ENCODE peak calls at places on chromosomes 5 and 9, in five cellular contexts. F is HCT116, J is sigmoid colon, A is ovary, C is body of pancreas. G is an unnamed sample.

GRCh38 chr5:15533124-15533893 is 33.3 kb downstream of the FBXL7 start:
- DNase-seq in F (no peak), J (no peak), C (no peak), A (no peak), G (no peak)

GRCh38 chr9:5801739-5802113 is 31.2 kb downstream of the ERMP1 start:
- DNase-seq in J (no peak), F (no peak), C (no peak), A (no peak), G (no peak)

GRCh38 chr5:78691073-78691960 is 42.7 kb upstream of the LHFPL2 start:
- DNase-seq in C (no peak), F (no peak), J (no peak), A (no peak), G (no peak)

GRCh38 chr5:117454716-117455212 is 880.1 kb upstream of the SEMA6A start:
- DNase-seq in C (peak; percentile 66), J (no peak), A (peak; percentile 53), F (peak; percentile 62), G (peak; percentile 59)

GRCh38 chr5:172795401-172795977 is 24.5 kb upstream of the DUSP1 start:
- DNase-seq in J (peak; percentile 98), C (peak; percentile 74), A (peak; percentile 99), F (no peak), G (peak; percentile 66)

GRCh38 chr5:146185161-146185560 is 2.7 kb upstream of the LARS1 start:
- DNase-seq in C (no peak), F (no peak), J (no peak), A (no peak), G (no peak)

GRCh38 chr5:100641833-100642232 is 106.7 kb downstream of the FAM174A start:
- DNase-seq in F (no peak), A (no peak), J (no peak), C (no peak), G (no peak)

GRCh38 chr9:114894801-114895433 is 35.5 kb downstream of the TNFSF8 start:
- DNase-seq in A (no peak), J (no peak), C (no peak), F (no peak), G (no peak)

GRCh38 chr9:115649991-115650472 is 503.6 kb upstream of the PAPPA start:
- DNase-seq in J (peak; percentile 95), C (peak; percentile 46), F (no peak), A (no peak), G (peak; percentile 77)

GRCh38 chr9:115939065-115939765 is 214.4 kb upstream of the PAPPA start:
- DNase-seq in J (no peak), C (no peak), A (no peak), F (no peak), G (no peak)

GRCh38 chr9:17609312-17610005 is 30.6 kb downstream of the SH3GL2 start:
- DNase-seq in F (no peak), C (no peak), J (no peak), A (no peak), G (no peak)

GRCh38 chr9:82490019-82490499 is 501.5 kb downstream of the SPATA31D1 start:
- DNase-seq in J (no peak), A (no peak), F (no peak), C (no peak), G (no peak)

GRCh38 chr5:132777209-132778069 is at the start of gene SEPTIN8:
- DNase-seq in C (peak; percentile 55), A (peak; percentile 73), F (no peak), J (peak; percentile 82), G (peak; percentile 61)

GRCh38 chr5:145636396-145636795 is 198.7 kb downstream of the PRELID2 start:
- DNase-seq in C (no peak), F (no peak), J (no peak), A (no peak), G (no peak)

GRCh38 chr5:179326176-179326997 is 18.9 kb downstream of the ADAMTS2 start:
- DNase-seq in F (no peak), C (peak; percentile 48), J (peak; percentile 94), A (peak; percentile 92), G (peak; percentile 8)

GRCh38 chr5:171660438-171660837 is 125.2 kb upstream of the SMIM23 start:
- DNase-seq in A (no peak), J (no peak), F (no peak), C (no peak), G (no peak)

GRCh38 chr9:8858250-8859161 is 1058.9 kb upstream of the DMAC1 start:
- DNase-seq in J (no peak), F (no peak), A (peak; percentile 62), C (no peak), G (no peak)

GRCh38 chr5:179192891-179193470 is 132.8 kb downstream of the ZNF354C start:
- DNase-seq in C (no peak), J (peak; percentile 53), F (no peak), A (no peak), G (peak; percentile 30)

GRCh38 chr9:92971121-92971520 is 23.8 kb downstream of the FGD3 start:
- DNase-seq in J (no peak), A (no peak), F (no peak), C (no peak), G (no peak)

GRCh38 chr5:168302785-168303184 is 11.3 kb downstream of the WWC1 start:
- DNase-seq in J (no peak), F (peak; percentile 63), C (no peak), A (no peak), G (no peak)

GRCh38 chr5:73482383-73483193 is 15.7 kb upstream of the BTF3 start:
- DNase-seq in A (no peak), F (no peak), C (no peak), J (no peak), G (no peak)

GRCh38 chr5:158456756-158457155 is 597.8 kb upstream of the CLINT1 start:
- DNase-seq in J (no peak), F (no peak), C (peak; percentile 27), A (no peak), G (no peak)

GRCh38 chr5:176737001-176737745 is 73.2 kb upstream of the UNC5A start:
- DNase-seq in C (no peak), F (no peak), A (peak; percentile 4), J (peak; percentile 55), G (no peak)

GRCh38 chr9:4127873-4128272 is 172.0 kb downstream of the GLIS3 start:
- DNase-seq in F (no peak), J (no peak), C (no peak), A (no peak), G (no peak)

GRCh38 chr5:119327018-119327417 is 28.8 kb upstream of the TNFAIP8 start:
- DNase-seq in F (no peak), J (no peak), C (no peak), A (no peak), G (no peak)

GRCh38 chr9:107786561-107786960 is 297.0 kb upstream of the KLF4 start:
- DNase-seq in C (no peak), A (no peak), F (no peak), J (no peak), G (no peak)

GRCh38 chr9:107789001-107789710 is 299.6 kb upstream of the KLF4 start:
- DNase-seq in J (no peak), A (no peak), C (no peak), F (no peak), G (no peak)

GRCh38 chr9:107782789-107783188 is 293.2 kb upstream of the KLF4 start:
- DNase-seq in J (no peak), C (no peak), A (no peak), F (no peak), G (no peak)

GRCh38 chr9:107782381-107782780 is 292.8 kb upstream of the KLF4 start:
- DNase-seq in C (no peak), J (no peak), F (no peak), A (no peak), G (no peak)

GRCh38 chr9:107784235-107784958 is 294.8 kb upstream of the KLF4 start:
- DNase-seq in F (peak; percentile 15), J (peak; percentile 72), A (peak; percentile 74), C (peak; percentile 26), G (peak; percentile 42)
- TF ChIP-seq POLR2A in F (no peak), J (no peak), A (no peak), C (no peak), G (no peak)

GRCh38 chr9:134179595-134179917 is 15.2 kb upstream of the RNU6ATAC start:
- DNase-seq in J (peak; percentile 56), C (no peak), A (peak; percentile 46), F (no peak), G (peak; percentile 40)

GRCh38 chr9:134177186-134177585 is 12.8 kb upstream of the RNU6ATAC start:
- DNase-seq in C (no peak), F (no peak), J (peak; percentile 22), A (no peak), G (no peak)

GRCh38 chr9:134178781-134179551 is 14.6 kb upstream of the RNU6ATAC start:
- DNase-seq in C (peak; percentile 53), A (peak; percentile 91), J (peak; percentile 91), F (no peak), G (peak; percentile 85)

GRCh38 chr9:134177624-134178393 is 13.4 kb upstream of the RNU6ATAC start:
- DNase-seq in J (peak; percentile 64), A (peak; percentile 50), F (no peak), C (no peak), G (peak; percentile 23)

DNA sequence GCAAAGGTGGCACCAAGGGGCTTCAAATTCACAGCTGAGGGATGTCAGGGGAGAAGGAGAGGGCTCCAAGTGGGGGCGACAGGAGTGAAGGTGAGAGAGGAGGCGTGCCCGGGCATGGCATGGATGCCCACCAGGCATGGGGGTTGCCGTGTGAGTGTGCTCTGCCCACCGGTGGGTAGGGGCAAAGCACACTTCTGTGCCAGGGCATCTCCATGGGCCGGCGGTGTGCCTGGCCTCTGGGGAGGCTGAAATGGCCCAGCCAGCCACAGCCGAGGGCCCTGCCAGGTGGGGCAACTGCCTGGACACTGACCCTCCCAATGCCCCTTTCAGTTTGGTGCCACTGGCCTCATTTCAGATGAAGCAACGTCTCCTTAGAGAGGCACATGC is 14.0 kb upstream of the RNU6ATAC start:
- DNase-seq in C (no peak), A (no peak), F (no peak), J (peak; percentile 61), G (no peak)
- H3K4me1 ChIP-seq in C (peaks cover 9% of the 10 kb centered on the region), A (peaks cover 20% of the 10 kb centered on the region), F (peaks cover 8% of the 10 kb centered on the region), J (peaks cover 12% of the 10 kb centered on the region), G (peaks cover 65% of the 10 kb centered on the region)

DNA sequence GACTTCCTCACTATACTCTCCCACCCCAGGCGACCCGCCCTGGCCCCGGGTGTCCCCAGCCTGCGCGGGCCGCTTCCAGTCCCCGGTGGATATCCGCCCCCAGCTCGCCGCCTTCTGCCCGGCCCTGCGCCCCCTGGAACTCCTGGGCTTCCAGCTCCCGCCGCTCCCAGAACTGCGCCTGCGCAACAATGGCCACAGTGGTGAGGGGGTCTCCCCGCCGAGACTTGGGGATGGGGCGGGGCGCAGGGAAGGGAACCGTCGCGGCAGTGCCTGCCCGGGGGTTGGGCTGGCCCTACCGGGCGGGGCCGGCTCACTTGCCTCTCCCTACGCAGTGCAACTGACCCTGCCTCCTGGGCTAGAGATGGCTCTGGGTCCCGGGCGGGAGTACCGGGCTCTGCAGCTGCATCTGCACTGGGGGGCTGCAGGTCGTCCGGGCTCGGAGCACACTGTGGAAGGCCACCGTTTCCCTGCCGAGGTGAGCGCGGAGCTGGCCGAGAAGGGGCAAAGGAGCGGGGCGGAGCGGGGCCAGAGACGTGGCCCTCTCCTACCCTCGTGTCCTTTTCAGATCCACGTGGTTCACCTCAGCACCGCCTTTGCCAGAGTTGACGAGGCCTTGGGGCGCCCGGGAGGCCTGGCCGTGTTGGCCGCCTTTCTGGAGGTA is 2.1 kb downstream of the CA9 start:
- DNase-seq in C (peak; percentile 37), A (peak; percentile 77), F (no peak), J (no peak), G (no peak)
- TF ChIP-seq POLR2A in C (no peak), A (no peak), F (no peak), J (no peak), G (no peak)

DNA sequence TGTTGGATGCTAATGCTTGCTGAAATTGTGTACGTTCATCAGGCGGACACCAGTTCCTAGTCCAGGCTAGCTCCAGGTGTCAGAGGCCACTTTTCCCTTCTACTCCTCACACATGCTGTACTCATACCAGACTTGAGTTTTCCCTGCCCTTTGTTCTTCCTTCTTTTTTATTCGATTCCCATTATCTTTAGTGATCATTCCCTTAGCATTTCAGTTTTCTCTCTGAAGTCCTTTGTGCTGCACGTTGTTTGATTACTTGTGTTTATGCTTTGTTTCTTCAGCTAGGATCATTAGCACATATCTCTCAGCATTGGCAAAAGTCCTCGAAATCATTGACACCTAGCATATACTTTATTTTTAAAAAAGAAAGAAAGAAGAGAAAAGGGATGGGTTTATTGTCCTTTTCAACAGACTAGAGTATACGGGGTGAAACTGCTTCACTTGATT is 409 bp upstream of the COX7C start:
- DNase-seq in A (no peak), C (no peak), J (no peak), F (no peak), G (no peak)
- H3K4me1 ChIP-seq in A (no peaks in the 10 kb centered on the region), C (peaks cover 19% of the 10 kb centered on the region), J (peaks cover 5% of the 10 kb centered on the region), F (no peaks in the 10 kb centered on the region), G (no peaks in the 10 kb centered on the region)